ENCODE peak calls at places on chromosomes 6 and 20, in five cellular contexts. Q is K562, A is HepG2, B is GM12878, U is H1. L is an unnamed sample.

GRCh38 chr6:157873735-157874344 is 50.8 kb downstream of the SNX9 start:
- DNase-seq in Q (peak), A (peak), B (peak), U (peak), L (peak)

GRCh38 chr6:18488526-18489270 is 101.5 kb downstream of the RNF144B start:
- DNase-seq in Q (no peak), A (no peak), B (no peak), U (no peak), L (no peak)

GRCh38 chr6:111894272-111894671 is 21.0 kb upstream of the FYN start:
- DNase-seq in Q (no peak), A (no peak), B (no peak), U (no peak), L (no peak)

GRCh38 chr20:11993886-11994466 is 76.3 kb downstream of the BTBD3 start:
- DNase-seq in Q (no peak), A (no peak), B (no peak), U (no peak), L (peak)

GRCh38 chr20:5402903-5403531 is 86.3 kb upstream of the PROKR2 start:
- DNase-seq in Q (peak), A (peak), B (no peak), U (peak), L (peak)

GRCh38 chr6:152091201-152091600 is 283.7 kb downstream of the ESR1 start:
- DNase-seq in Q (no peak), A (no peak), B (no peak), U (no peak), L (no peak)

GRCh38 chr6:37259191-37259590 is 1.2 kb upstream of the TMEM217 start:
- DNase-seq in Q (no peak), A (no peak), B (no peak), U (no peak), L (no peak)

GRCh38 chr6:166949533-166950442 is 6.6 kb downstream of the RNASET2 start:
- DNase-seq in Q (no peak), A (no peak), B (no peak), U (no peak), L (peak)

GRCh38 chr6:106360410-106360988 is at the start of gene CRYBG1:
- DNase-seq in Q (peak), A (peak), B (no peak), U (peak), L (peak)

GRCh38 chr6:15038013-15038791 is 207.7 kb upstream of the JARID2 start:
- DNase-seq in Q (no peak), A (no peak), B (no peak), U (peak), L (peak)

GRCh38 chr6:125142614-125143013 is 11.0 kb upstream of the TPD52L1 start:
- DNase-seq in Q (no peak), A (no peak), B (no peak), U (no peak), L (no peak)

GRCh38 chr20:49028684-49029083 is 17.4 kb upstream of the CSE1L start:
- DNase-seq in Q (peak), A (peak), B (no peak), U (no peak), L (peak)

GRCh38 chr20:41654884-41655283 is 36.7 kb upstream of the CHD6 start:
- DNase-seq in Q (peak), A (no peak), B (no peak), U (no peak), L (peak)

GRCh38 chr6:166540631-166541331 is 45.7 kb downstream of the RAMACL start:
- DNase-seq in Q (peak), A (no peak), B (peak), U (no peak), L (no peak)

GRCh38 chr6:106967936-106968555 is 6.5 kb downstream of the CD24 start:
- DNase-seq in Q (no peak), A (no peak), B (no peak), U (no peak), L (no peak)

GRCh38 chr6:134176283-134176975 is 124.0 kb upstream of the SLC2A12 start:
- DNase-seq in Q (no peak), A (no peak), B (no peak), U (peak), L (peak)

GRCh38 chr20:43140719-43141118 is 49.0 kb downstream of the PTPRT start:
- DNase-seq in Q (no peak), A (no peak), B (no peak), U (no peak), L (no peak)

DNA sequence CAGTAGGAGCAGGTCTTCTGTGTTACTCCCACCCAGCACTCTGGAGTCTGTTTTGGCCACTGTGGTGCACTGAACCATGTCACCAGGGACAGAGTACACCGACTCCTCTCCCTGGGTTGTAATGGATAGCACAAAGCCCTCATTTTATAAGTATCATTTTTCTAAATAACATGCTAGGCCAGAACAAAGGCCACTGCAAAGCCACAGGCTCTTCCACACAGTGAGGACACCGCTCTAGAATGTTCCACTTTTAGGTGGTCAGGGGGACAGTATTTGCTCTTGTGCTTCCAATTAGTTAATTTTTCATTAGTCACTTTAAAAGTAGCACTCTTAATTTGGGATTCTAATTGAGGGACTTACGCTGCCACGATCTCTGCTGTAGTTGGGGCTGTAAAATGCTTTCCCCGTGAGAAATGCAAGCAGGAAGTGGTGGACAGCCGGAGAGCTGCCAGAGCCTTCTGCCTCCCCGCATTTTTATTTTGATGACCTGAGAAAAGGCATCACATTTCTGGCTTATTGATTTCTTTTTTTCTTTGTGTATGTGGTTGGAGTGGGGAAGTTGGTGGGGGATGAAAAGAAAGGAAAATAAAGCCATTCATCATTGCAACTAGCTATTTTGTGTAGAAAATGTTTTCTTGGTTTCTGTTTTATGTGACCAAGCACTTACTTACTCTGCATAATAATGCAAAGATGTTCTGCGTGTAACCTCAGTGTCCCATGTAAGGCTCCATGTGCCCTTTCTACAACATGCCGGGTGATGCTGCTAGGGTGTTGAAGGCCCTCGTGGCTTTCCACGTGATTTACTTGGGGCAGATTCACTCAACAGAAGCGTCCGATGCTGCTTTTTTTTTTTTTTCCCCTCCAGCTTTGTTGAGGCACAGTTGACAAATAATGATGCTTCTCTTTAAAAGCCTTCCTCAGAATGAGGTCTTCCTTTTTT is 195.9 kb downstream of the SASH1 start:
- DNase-seq in Q (no peak), A (no peak), B (no peak), U (no peak), L (no peak)
- H3K27ac ChIP-seq in Q (no peak), A (no peak), B (no peak), U (no peak), L (no peak)

DNA sequence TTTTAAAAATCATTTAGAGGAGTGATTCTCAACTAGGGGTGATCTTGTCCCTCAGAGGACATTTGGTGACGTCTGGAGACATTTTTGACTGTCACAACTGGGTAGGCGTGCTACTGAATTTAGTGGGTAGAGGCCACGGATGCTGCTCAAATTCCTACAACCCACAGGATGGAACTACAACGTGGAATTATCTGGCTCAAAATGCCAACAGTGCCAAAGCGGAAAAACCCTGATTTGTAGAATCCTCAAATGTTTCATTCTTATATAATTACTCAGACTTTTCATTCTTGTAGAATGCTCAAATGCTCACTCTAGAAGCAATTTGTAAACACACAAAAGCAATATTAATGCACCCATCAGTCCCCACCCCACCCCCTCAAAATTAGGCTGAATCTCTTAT is 229.8 kb downstream of the ZMYND8 start:
- DNase-seq in Q (no peak), A (no peak), B (no peak), U (no peak), L (no peak)
- TF ChIP-seq CREB1 in Q (no peak), A (no peak), B (no peak), U (no peak), L (no peak)

GRCh38 chr6:144715344-144715743 is 430.2 kb downstream of the UTRN start:
- DNase-seq in Q (no peak), A (no peak), B (no peak), U (no peak), L (no peak)

GRCh38 chr6:144712541-144712940 is 427.4 kb downstream of the UTRN start:
- DNase-seq in Q (no peak), A (no peak), B (no peak), U (no peak), L (no peak)

GRCh38 chr6:144714031-144714732 is 429.0 kb downstream of the UTRN start:
- DNase-seq in Q (no peak), A (no peak), B (no peak), U (no peak), L (no peak)

DNA sequence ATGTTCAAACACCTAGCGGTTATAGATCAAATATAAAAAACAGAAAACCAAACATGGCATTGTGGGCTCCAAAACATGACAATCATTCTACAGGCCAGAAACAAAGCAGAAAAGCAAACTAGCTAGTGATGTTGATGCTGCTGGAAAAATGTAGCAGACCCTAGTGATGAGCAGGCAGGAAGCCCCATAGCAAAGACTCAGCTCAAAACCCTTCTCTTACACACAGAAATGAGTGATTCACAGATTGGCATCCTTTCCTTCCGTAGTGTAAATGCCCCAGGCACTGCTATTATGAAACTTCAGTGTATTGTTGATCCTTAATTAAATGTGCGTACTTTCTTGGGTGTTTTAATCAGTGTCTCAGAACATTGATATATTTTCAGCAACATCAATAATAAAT is 425.1 kb downstream of the UTRN start:
- DNase-seq in Q (no peak), A (no peak), B (no peak), U (no peak), L (no peak)
- H3K4me2 ChIP-seq in Q (no peak), A (no peak), B (no peak), U (no peak), L (no peak)

GRCh38 chr6:44047179-44047546 is 80.1 kb downstream of the MRPL14 start:
- DNase-seq in Q (no peak), A (no peak), B (no peak), U (no peak), L (no peak)

GRCh38 chr6:44046516-44047178 is 80.6 kb downstream of the MRPL14 start:
- DNase-seq in Q (no peak), A (no peak), B (no peak), U (no peak), L (no peak)

GRCh38 chr6:44048277-44048676 is 79.0 kb downstream of the MRPL14 start:
- DNase-seq in Q (no peak), A (no peak), B (no peak), U (no peak), L (no peak)

GRCh38 chr6:44049163-44049988 is 77.9 kb downstream of the MRPL14 start:
- DNase-seq in Q (no peak), A (no peak), B (no peak), U (no peak), L (no peak)

GRCh38 chr6:44047801-44048200 is 79.5 kb downstream of the MRPL14 start:
- DNase-seq in Q (no peak), A (no peak), B (no peak), U (no peak), L (no peak)
- H3K27ac ChIP-seq in Q (no peak), A (no peak), B (no peak), U (no peak), L (no peak)

L was measured in GM23338.